ENCODE peak calls at places on chromosomes 4 and X, in four cellular contexts. One of them, this sample, is unnamed.

GRCh38 chrX:140508958-140509357 is 4.1 kb upstream of the SOX3 start:
- DNase-seq in GM04504: no peak
- DNase-seq in activated naive CD4-positive, alpha-beta T cell treated with anti-CD3 and anti-CD28 coated beads for 36 hours: no peak
- DNase-seq in GM13976: peak; percentile 8
- DNase-seq in this sample: no peak

GRCh38 chr4:73945674-73946449 is 36.0 kb downstream of the PF4 start:
- DNase-seq in GM04504: no peak
- DNase-seq in activated naive CD4-positive, alpha-beta T cell treated with anti-CD3 and anti-CD28 coated beads for 36 hours: no peak
- DNase-seq in GM13976: no peak
- DNase-seq in this sample: no peak

GRCh38 chr4:159946983-159947645 is 844.2 kb downstream of the RAPGEF2 start:
- DNase-seq in GM04504: peak; percentile 21
- DNase-seq in activated naive CD4-positive, alpha-beta T cell treated with anti-CD3 and anti-CD28 coated beads for 36 hours: no peak
- DNase-seq in GM13976: peak; percentile 24
- DNase-seq in this sample: peak; percentile 48

GRCh38 chrX:36867143-36867542 is 141.0 kb upstream of the FAM47C start:
- DNase-seq in GM04504: peak; percentile 8
- DNase-seq in activated naive CD4-positive, alpha-beta T cell treated with anti-CD3 and anti-CD28 coated beads for 36 hours: no peak
- DNase-seq in GM13976: peak; percentile 1
- DNase-seq in this sample: no peak

GRCh38 chrX:39214380-39215126 is 413.3 kb downstream of the MID1IP1 start:
- DNase-seq in GM04504: no peak
- DNase-seq in activated naive CD4-positive, alpha-beta T cell treated with anti-CD3 and anti-CD28 coated beads for 36 hours: no peak
- DNase-seq in GM13976: no peak
- DNase-seq in this sample: no peak

GRCh38 chr4:146222313-146222712 is 8.0 kb downstream of the REELD1 start:
- DNase-seq in GM04504: peak; percentile 37
- DNase-seq in activated naive CD4-positive, alpha-beta T cell treated with anti-CD3 and anti-CD28 coated beads for 36 hours: no peak
- DNase-seq in GM13976: no peak
- DNase-seq in this sample: peak; percentile 31

GRCh38 chrX:7112071-7112470 is 35.4 kb upstream of the STS start:
- DNase-seq in GM04504: no peak
- DNase-seq in activated naive CD4-positive, alpha-beta T cell treated with anti-CD3 and anti-CD28 coated beads for 36 hours: no peak
- DNase-seq in GM13976: no peak
- DNase-seq in this sample: no peak

GRCh38 chrX:45515262-45516215 is 314.9 kb upstream of the DIPK2B start:
- DNase-seq in GM04504: peak; percentile 91
- DNase-seq in activated naive CD4-positive, alpha-beta T cell treated with anti-CD3 and anti-CD28 coated beads for 36 hours: peak; percentile 45
- DNase-seq in GM13976: peak; percentile 13
- DNase-seq in this sample: peak; percentile 86

GRCh38 chrX:6678313-6678712 is 143.4 kb upstream of the VCX3A start:
- DNase-seq in GM04504: no peak
- DNase-seq in activated naive CD4-positive, alpha-beta T cell treated with anti-CD3 and anti-CD28 coated beads for 36 hours: no peak
- DNase-seq in GM13976: no peak
- DNase-seq in this sample: no peak

GRCh38 chr4:184287697-184288255 is 70.1 kb upstream of the ENPP6 start:
- DNase-seq in GM04504: no peak
- DNase-seq in activated naive CD4-positive, alpha-beta T cell treated with anti-CD3 and anti-CD28 coated beads for 36 hours: no peak
- DNase-seq in GM13976: no peak
- DNase-seq in this sample: no peak

GRCh38 chrX:136146614-136147319 is 566 bp upstream of the FHL1 start:
- DNase-seq in GM04504: no peak
- DNase-seq in activated naive CD4-positive, alpha-beta T cell treated with anti-CD3 and anti-CD28 coated beads for 36 hours: peak; percentile 37
- DNase-seq in GM13976: peak; percentile 30
- DNase-seq in this sample: no peak

GRCh38 chr4:15891312-15891711 is 47.2 kb downstream of the FGFBP1 start:
- DNase-seq in GM04504: no peak
- DNase-seq in activated naive CD4-positive, alpha-beta T cell treated with anti-CD3 and anti-CD28 coated beads for 36 hours: no peak
- DNase-seq in GM13976: peak; percentile 20
- DNase-seq in this sample: no peak

This sample was measured in HS-5.